ENCODE peak calls at places on chromosomes 12 and 14, in six cellular contexts. One of them, this sample, is unnamed.
A peak's percentile ranks its signal among the peaks of the same experiment; 100 is the strongest.

GRCh38 chr12:41556176-41556575 is 368.1 kb downstream of the PDZRN4 start:
- DNase-seq in H9: no peak
- DNase-seq in neuronal stem cell: no peak
- DNase-seq in IMR-90: no peak
- DNase-seq in trophoblast cell: no peak
- DNase-seq in H1: no peak
- DNase-seq in this sample: no peak

GRCh38 chr14:75917322-75918251 is 64.2 kb downstream of the TGFB3 start:
- DNase-seq in H9: peak; percentile 36
- DNase-seq in neuronal stem cell: no peak
- DNase-seq in IMR-90: no peak
- DNase-seq in trophoblast cell: no peak
- DNase-seq in H1: no peak
- DNase-seq in this sample: no peak

GRCh38 chr14:78424311-78424710 is 254.1 kb downstream of the NRXN3 start:
- DNase-seq in H9: no peak
- DNase-seq in neuronal stem cell: no peak
- DNase-seq in IMR-90: no peak
- DNase-seq in trophoblast cell: no peak
- DNase-seq in H1: no peak
- DNase-seq in this sample: no peak

GRCh38 chr12:15918066-15918465 is 6.9 kb downstream of the DERA start:
- DNase-seq in H9: no peak
- DNase-seq in neuronal stem cell: no peak
- DNase-seq in IMR-90: no peak
- DNase-seq in trophoblast cell: no peak
- DNase-seq in H1: no peak
- DNase-seq in this sample: no peak

GRCh38 chr12:106134294-106134949 is 4.3 kb downstream of the NUAK1 start:
- DNase-seq in H9: no peak
- DNase-seq in neuronal stem cell: no peak
- DNase-seq in IMR-90: no peak
- DNase-seq in trophoblast cell: no peak
- DNase-seq in H1: no peak
- DNase-seq in this sample: no peak

GRCh38 chr14:55130194-55130550 is 1.1 kb downstream of the LGALS3 start:
- DNase-seq in H9: peak; percentile 59
- DNase-seq in neuronal stem cell: no peak
- DNase-seq in IMR-90: peak; percentile 69
- DNase-seq in trophoblast cell: peak; percentile 96
- DNase-seq in H1: no peak
- DNase-seq in this sample: peak; percentile 56

GRCh38 chr12:65967696-65968095 is 143.4 kb downstream of the HMGA2 start:
- DNase-seq in H9: no peak
- DNase-seq in neuronal stem cell: no peak
- DNase-seq in IMR-90: no peak
- DNase-seq in trophoblast cell: no peak
- DNase-seq in H1: no peak
- DNase-seq in this sample: no peak

GRCh38 chr14:95858893-95859292 is 17.7 kb upstream of the TUNAR start:
- DNase-seq in H9: no peak
- DNase-seq in neuronal stem cell: no peak
- DNase-seq in IMR-90: no peak
- DNase-seq in trophoblast cell: no peak
- DNase-seq in H1: no peak
- DNase-seq in this sample: no peak

GRCh38 chr14:72608391-72609204 is 285.3 kb downstream of the DPF3 start:
- DNase-seq in H9: no peak
- DNase-seq in neuronal stem cell: no peak
- DNase-seq in IMR-90: peak; percentile 97
- DNase-seq in trophoblast cell: peak; percentile 63
- DNase-seq in H1: peak; percentile 11
- DNase-seq in this sample: peak; percentile 97

GRCh38 chr12:6326316-6326959 is 15.4 kb downstream of the TNFRSF1A start:
- DNase-seq in H9: peak; percentile 90
- DNase-seq in neuronal stem cell: no peak
- DNase-seq in IMR-90: peak; percentile 52
- DNase-seq in trophoblast cell: peak; percentile 45
- DNase-seq in H1: peak; percentile 75
- DNase-seq in this sample: peak; percentile 82

GRCh38 chr12:39372929-39373328 is 70.0 kb downstream of the KIF21A start:
- DNase-seq in H9: no peak
- DNase-seq in neuronal stem cell: no peak
- DNase-seq in IMR-90: no peak
- DNase-seq in trophoblast cell: no peak
- DNase-seq in H1: no peak
- DNase-seq in this sample: no peak

DNA sequence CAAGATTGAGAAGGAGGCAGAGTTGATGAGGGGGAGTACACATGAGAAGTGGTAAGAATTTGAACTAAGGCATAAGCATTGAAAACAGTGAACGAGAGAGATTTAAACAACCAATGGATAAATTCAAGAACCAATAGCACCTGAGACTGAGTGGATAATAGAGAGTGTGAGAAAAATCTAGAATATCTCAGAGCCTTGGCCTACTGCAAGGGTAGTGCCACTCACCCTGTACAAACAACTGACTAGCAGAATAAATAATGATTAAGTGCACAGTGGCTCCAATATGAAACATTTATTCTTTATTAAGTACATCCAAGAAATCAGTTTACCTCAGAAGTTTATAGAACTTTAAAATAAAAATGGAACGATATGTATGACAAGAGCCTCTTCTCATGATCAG is 54.4 kb downstream of the CAPS2 start:
- DNase-seq in H9: no peak
- DNase-seq in neuronal stem cell: no peak
- DNase-seq in IMR-90: no peak
- DNase-seq in trophoblast cell: no peak
- DNase-seq in H1: no peak
- DNase-seq in this sample: no peak
- H3K14ac ChIP-seq in H9: no peak overlapping the region
- H3K14ac ChIP-seq in neuronal stem cell: no peak overlapping the region
- H3K14ac ChIP-seq in IMR-90: no peak overlapping the region
- H3K14ac ChIP-seq in trophoblast cell: no peak overlapping the region
- H3K14ac ChIP-seq in H1: no peak overlapping the region
- H3K14ac ChIP-seq in this sample: no peak overlapping the region

DNA sequence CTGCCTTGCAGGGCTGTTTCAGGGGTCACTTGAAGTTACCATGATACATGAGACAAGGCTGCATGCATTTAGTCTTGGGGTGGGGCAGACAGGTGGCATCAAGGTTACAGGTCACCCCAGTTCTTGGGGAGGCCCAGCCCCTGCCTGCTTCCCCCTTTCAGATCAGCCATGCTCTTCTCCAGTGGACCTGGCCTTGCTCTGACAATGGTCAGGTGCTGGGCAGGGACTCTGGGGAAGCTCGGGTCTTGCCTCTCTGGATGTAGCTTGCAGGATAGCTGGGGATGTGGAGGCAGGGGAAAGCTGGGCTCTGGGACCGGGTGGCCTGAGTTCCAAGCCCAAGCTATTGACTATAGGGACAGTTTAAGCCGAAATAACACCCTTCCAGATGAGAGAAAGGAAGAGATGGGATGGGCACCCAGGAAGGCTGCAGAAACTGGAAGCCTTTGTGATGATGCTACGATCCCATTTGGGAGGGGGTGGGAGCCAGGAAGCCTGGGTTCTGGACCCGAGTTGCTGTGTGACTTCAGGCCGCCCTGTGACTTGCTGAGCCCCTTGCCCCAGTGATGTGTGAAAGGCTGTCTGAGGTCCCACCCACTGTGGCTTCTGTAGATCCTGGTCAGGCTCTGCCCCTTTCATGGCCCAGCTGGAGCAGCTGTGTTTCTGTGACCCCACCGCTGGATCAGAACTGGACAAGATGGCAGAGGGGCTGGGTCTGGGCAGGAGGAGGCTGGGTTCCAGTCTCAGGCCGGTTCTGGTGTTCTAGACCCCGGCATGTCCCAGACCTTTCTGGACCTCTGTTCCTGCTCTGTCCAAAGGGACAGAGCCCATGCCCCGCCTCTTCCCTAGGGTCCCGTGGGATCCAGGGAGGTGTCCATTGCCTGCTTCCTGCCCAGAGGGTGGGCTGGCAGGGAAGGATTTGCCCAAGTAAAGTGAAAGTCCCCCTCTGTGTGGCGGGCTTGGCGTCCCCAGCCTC is 2.1 kb downstream of the TNFAIP2 start:
- DNase-seq in H9: no peak
- DNase-seq in neuronal stem cell: no peak
- DNase-seq in IMR-90: no peak
- DNase-seq in trophoblast cell: peak; percentile 4
- DNase-seq in H1: no peak
- DNase-seq in this sample: no peak
- H3K4me1 ChIP-seq in H9: peaks cover 4% of the 10 kb centered on the region
- H3K4me1 ChIP-seq in neuronal stem cell: peaks cover 29% of the 10 kb centered on the region
- H3K4me1 ChIP-seq in IMR-90: peaks cover 17% of the 10 kb centered on the region
- H3K4me1 ChIP-seq in trophoblast cell: peaks cover 43% of the 10 kb centered on the region
- H3K4me1 ChIP-seq in H1: no peaks in the 10 kb centered on the region
- H3K4me1 ChIP-seq in this sample: peaks cover 90% of the 10 kb centered on the region

DNA sequence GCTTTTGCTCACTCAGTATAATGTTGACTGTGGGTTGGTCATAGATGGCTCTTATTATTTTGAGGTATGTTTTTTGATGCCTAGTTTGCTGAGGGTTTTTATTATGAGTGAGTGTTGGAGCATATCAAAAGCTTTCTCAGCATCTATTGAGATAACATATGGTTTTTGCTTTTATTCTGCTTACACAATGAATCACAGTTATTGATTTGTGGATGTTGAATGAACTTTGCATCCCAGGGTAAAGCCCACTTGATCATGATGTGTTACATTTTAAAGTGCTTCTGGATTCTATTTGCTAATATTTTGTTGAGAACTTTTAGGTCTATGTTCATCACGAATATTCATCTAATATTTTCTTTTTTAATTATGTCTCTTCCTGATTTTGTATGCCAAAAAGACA is 1260.3 kb downstream of the TMEM121 start:
- DNase-seq in H9: no peak
- DNase-seq in neuronal stem cell: no peak
- DNase-seq in IMR-90: no peak
- DNase-seq in trophoblast cell: no peak
- DNase-seq in H1: no peak
- DNase-seq in this sample: no peak
- H3K14ac ChIP-seq in H9: no peak overlapping the region
- H3K14ac ChIP-seq in neuronal stem cell: no peak overlapping the region
- H3K14ac ChIP-seq in IMR-90: no peak overlapping the region
- H3K14ac ChIP-seq in trophoblast cell: no peak overlapping the region
- H3K14ac ChIP-seq in H1: no peak overlapping the region
- H3K14ac ChIP-seq in this sample: no peak overlapping the region

DNA sequence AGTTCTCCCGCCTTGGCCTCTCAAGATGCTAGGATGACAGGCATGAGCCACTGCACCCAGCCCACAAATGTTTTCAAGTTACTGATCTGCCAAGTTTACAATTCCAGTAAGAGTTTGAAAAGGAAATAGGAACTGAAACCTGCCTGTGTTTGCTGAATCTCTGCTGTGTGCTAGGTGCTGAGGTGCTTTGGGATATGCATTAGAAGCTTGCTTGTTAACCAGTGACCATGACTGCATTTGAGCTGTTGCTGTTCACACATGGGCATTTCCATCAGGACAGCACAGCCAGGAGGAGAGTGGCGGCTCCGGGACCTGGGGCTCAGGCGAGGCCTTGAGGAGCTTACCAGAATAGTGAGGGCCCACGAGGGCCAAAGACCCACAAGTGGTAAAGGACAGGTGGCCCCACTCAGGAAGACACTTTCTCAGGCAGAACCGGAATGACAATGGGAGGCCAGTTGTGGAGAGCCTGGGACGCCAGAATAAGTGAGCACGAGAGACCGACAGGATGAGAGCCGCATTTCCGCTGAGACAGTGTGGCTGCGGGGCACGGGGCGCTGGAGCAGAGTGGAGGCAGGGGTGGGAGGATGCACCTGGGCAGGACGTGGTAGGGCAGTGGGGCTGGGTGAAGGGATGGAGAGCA is 54.5 kb upstream of the MMP17 start:
- DNase-seq in H9: peak; percentile 81
- DNase-seq in neuronal stem cell: no peak
- DNase-seq in IMR-90: no peak
- DNase-seq in trophoblast cell: no peak
- DNase-seq in H1: no peak
- DNase-seq in this sample: no peak
- H3K4me1 ChIP-seq in H9: peaks cover 12% of the 10 kb centered on the region
- H3K4me1 ChIP-seq in neuronal stem cell: peaks cover 5% of the 10 kb centered on the region
- H3K4me1 ChIP-seq in IMR-90: no peaks in the 10 kb centered on the region
- H3K4me1 ChIP-seq in trophoblast cell: no peaks in the 10 kb centered on the region
- H3K4me1 ChIP-seq in H1: peaks cover 21% of the 10 kb centered on the region
- H3K4me1 ChIP-seq in this sample: peaks cover 5% of the 10 kb centered on the region

GRCh38 chr12:124007356-124007755 is 34.3 kb downstream of the ZNF664 start:
- DNase-seq in H9: no peak
- DNase-seq in neuronal stem cell: no peak
- DNase-seq in IMR-90: no peak
- DNase-seq in trophoblast cell: no peak
- DNase-seq in H1: no peak
- DNase-seq in this sample: no peak

GRCh38 chr12:124007810-124008570 is 35.0 kb downstream of the ZNF664 start:
- DNase-seq in H9: no peak
- DNase-seq in neuronal stem cell: no peak
- DNase-seq in IMR-90: peak; percentile 75
- DNase-seq in trophoblast cell: peak; percentile 5
- DNase-seq in H1: no peak
- DNase-seq in this sample: peak; percentile 45

GRCh38 chr12:124006582-124007170 is 33.7 kb downstream of the ZNF664 start:
- DNase-seq in H9: no peak
- DNase-seq in neuronal stem cell: no peak
- DNase-seq in IMR-90: no peak
- DNase-seq in trophoblast cell: no peak
- DNase-seq in H1: no peak
- DNase-seq in this sample: no peak

GRCh38 chr12:124004233-124004875 is 31.3 kb downstream of the ZNF664 start:
- DNase-seq in H9: no peak
- DNase-seq in neuronal stem cell: no peak
- DNase-seq in IMR-90: peak; percentile 51
- DNase-seq in trophoblast cell: no peak
- DNase-seq in H1: no peak
- DNase-seq in this sample: peak; percentile 81

GRCh38 chr12:124005736-124006581 is 32.9 kb downstream of the ZNF664 start:
- DNase-seq in H9: no peak
- DNase-seq in neuronal stem cell: no peak
- DNase-seq in IMR-90: no peak
- DNase-seq in trophoblast cell: peak; percentile 2
- DNase-seq in H1: no peak
- DNase-seq in this sample: no peak
- H3K14ac ChIP-seq in H9: no peak overlapping the region
- H3K14ac ChIP-seq in neuronal stem cell: no peak overlapping the region
- H3K14ac ChIP-seq in IMR-90: no peak overlapping the region
- H3K14ac ChIP-seq in trophoblast cell: no peak overlapping the region
- H3K14ac ChIP-seq in H1: no peak overlapping the region
- H3K14ac ChIP-seq in this sample: peak overlapping the region; percentile 2

GRCh38 chr12:4147051-4147481 is 126.5 kb upstream of the CCND2 start:
- DNase-seq in H9: no peak
- DNase-seq in neuronal stem cell: no peak
- DNase-seq in IMR-90: no peak
- DNase-seq in trophoblast cell: no peak
- DNase-seq in H1: no peak
- DNase-seq in this sample: no peak
- H3K4me1 ChIP-seq in H9: peaks cover 11% of the 10 kb centered on the region
- H3K4me1 ChIP-seq in neuronal stem cell: peaks cover 3% of the 10 kb centered on the region
- H3K4me1 ChIP-seq in IMR-90: no peaks in the 10 kb centered on the region
- H3K4me1 ChIP-seq in trophoblast cell: no peaks in the 10 kb centered on the region
- H3K4me1 ChIP-seq in H1: peaks cover 10% of the 10 kb centered on the region
- H3K4me1 ChIP-seq in this sample: no peaks in the 10 kb centered on the region